ENCODE peak calls at places on chromosomes 11 and 22, in nine cellular contexts. Y is pancreas, H is foreskin fibroblast, K is Peyer's patch, A is cardiac fibroblast, G is fibroblast of lung, Z is astrocyte of the spinal cord, O is thyroid gland, J is A549. V is an unnamed sample.

GRCh38 chr11:114208371-114208770 is 87.8 kb upstream of the NNMT start:
- DNase-seq in K (no peak), J (no peak), Z (no peak), O (no peak), Y (no peak), G (no peak), H (no peak), A (peak; percentile 28), V (no peak)

GRCh38 chr11:28146123-28146751 is 38.0 kb downstream of the METTL15 start:
- DNase-seq in H (peak; percentile 90), O (no peak), K (no peak), G (peak; percentile 87), Y (no peak), A (peak; percentile 88), Z (peak; percentile 92), J (peak; percentile 60), V (peak; percentile 88)

GRCh38 chr11:128517457-128518230 is 69.7 kb downstream of the ETS1 start:
- DNase-seq in J (no peak), Z (peak; percentile 70), G (no peak), K (no peak), O (no peak), A (peak; percentile 79), Y (no peak), H (peak; percentile 60), V (peak; percentile 81)

GRCh38 chr11:19978668-19979518 is 181.4 kb downstream of the DBX1 start:
- DNase-seq in Z (peak; percentile 95), O (peak; percentile 71), H (peak; percentile 91), Y (no peak), J (peak; percentile 57), G (peak; percentile 95), A (peak; percentile 91), K (no peak), V (peak; percentile 77)

GRCh38 chr11:70521475-70522260 is 123.3 kb downstream of the CTTN start:
- DNase-seq in H (no peak), K (no peak), Y (peak; percentile 30), J (no peak), O (peak; percentile 54), Z (no peak), A (no peak), G (no peak), V (no peak)

GRCh38 chr22:39596601-39597000 is 26.0 kb downstream of the CACNA1I start:
- DNase-seq in G (no peak), O (no peak), Z (no peak), H (no peak), A (no peak), K (no peak), J (no peak), Y (no peak), V (no peak)

GRCh38 chr22:38964306-38964705 is 6.9 kb downstream of the APOBEC3A start:
- DNase-seq in Z (no peak), K (no peak), A (no peak), J (no peak), Y (no peak), O (no peak), H (no peak), G (no peak), V (no peak)

GRCh38 chr11:20158597-20159257 is 1.5 kb downstream of the DBX1 start:
- DNase-seq in J (no peak), G (peak; percentile 71), Z (peak; percentile 69), H (peak; percentile 82), A (peak; percentile 68), K (no peak), O (peak; percentile 67), Y (peak; percentile 85), V (peak; percentile 53)

GRCh38 chr22:17087176-17088131 is 2.7 kb downstream of the IL17RA start:
- DNase-seq in G (peak; percentile 81), H (peak; percentile 30), Y (no peak), K (peak; percentile 45), O (no peak), Z (peak; percentile 77), A (peak; percentile 62), J (no peak), V (peak; percentile 63)

GRCh38 chr11:71582309-71582895 is at the start of gene KRTAP5-11:
- DNase-seq in Y (no peak), A (no peak), J (no peak), G (no peak), O (no peak), K (no peak), H (no peak), Z (no peak), V (no peak)

GRCh38 chr11:43504316-43504950 is 145.7 kb downstream of the TTC17 start:
- DNase-seq in J (peak; percentile 28), Y (no peak), A (peak; percentile 49), Z (no peak), O (peak; percentile 11), H (peak; percentile 41), G (no peak), K (no peak), V (peak; percentile 11)

GRCh38 chr11:1548221-1549070 is 23.6 kb downstream of the DUSP8 start:
- DNase-seq in Z (no peak), A (peak; percentile 33), J (peak; percentile 87), O (peak; percentile 96), H (peak; percentile 68), K (no peak), Y (peak; percentile 93), G (peak; percentile 50), V (peak; percentile 40)

GRCh38 chr11:1545432-1545831 is 26.6 kb downstream of the DUSP8 start:
- DNase-seq in Z (no peak), H (no peak), J (no peak), Y (peak; percentile 25), K (no peak), A (no peak), O (no peak), G (no peak), V (no peak)

GRCh38 chr11:1546077-1546535 is 26.0 kb downstream of the DUSP8 start:
- DNase-seq in A (no peak), Y (no peak), O (no peak), H (no peak), Z (no peak), K (no peak), J (no peak), G (no peak), V (no peak)

GRCh38 chr11:1547467-1548098 is 24.5 kb downstream of the DUSP8 start:
- DNase-seq in H (no peak), Y (peak; percentile 81), Z (no peak), A (no peak), K (no peak), O (no peak), G (no peak), J (no peak), V (no peak)

GRCh38 chr11:1546536-1547466 is 25.3 kb downstream of the DUSP8 start:
- DNase-seq in G (peak; percentile 29), Y (peak; percentile 87), H (peak; percentile 76), J (peak; percentile 84), A (peak; percentile 10), O (peak; percentile 68), K (no peak), Z (no peak), V (no peak)
- TF ChIP-seq CTCF in G (peak; percentile 22), Y (peak; percentile 63), H (peak; percentile 54), J (peak; percentile 93), A (peak; percentile 24), O (peak; percentile 88), K (peak; percentile 25), Z (peak; percentile 61), V (peak; percentile 33)

DNA sequence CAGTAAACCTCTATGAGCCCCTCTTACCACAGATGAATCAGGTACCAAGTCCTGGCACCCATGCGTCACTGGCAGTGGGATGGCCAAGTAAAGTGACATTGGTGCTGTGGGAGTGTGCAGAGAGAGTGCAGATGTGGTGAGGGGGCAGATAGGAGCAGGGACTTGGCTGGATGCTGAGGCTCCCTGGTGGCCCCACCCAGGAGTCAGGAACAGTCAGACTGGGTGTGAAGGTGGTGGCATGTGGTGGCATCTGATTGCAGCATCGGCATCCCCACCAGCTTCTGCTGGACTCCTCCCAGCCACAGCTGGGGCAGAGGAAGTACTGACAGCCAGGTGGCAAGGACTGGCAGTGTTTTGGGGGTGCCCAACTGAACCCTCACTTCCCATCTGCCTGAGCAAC is 11.4 kb downstream of the DGAT2 start:
- DNase-seq in O (no peak), H (no peak), G (no peak), J (no peak), A (no peak), K (no peak), Y (peak; percentile 30), Z (no peak), V (no peak)
- H3K4me3 ChIP-seq in O (no peak overlapping the region), H (no peak overlapping the region), G (no peak overlapping the region), J (no peak overlapping the region), A (no peak overlapping the region), K (no peak overlapping the region), Y (no peak overlapping the region), Z (no peak overlapping the region), V (no peak overlapping the region)

GRCh38 chr11:13015753-13016152 is 6.6 kb downstream of the RASSF10 start:
- DNase-seq in K (no peak), H (no peak), G (no peak), Y (no peak), A (no peak), O (no peak), Z (no peak), J (no peak), V (no peak)

GRCh38 chr11:13023423-13023822 is 14.3 kb downstream of the RASSF10 start:
- DNase-seq in O (no peak), G (no peak), H (no peak), K (no peak), A (no peak), J (no peak), Y (no peak), Z (no peak), V (no peak)

GRCh38 chr11:13016415-13016814 is 7.3 kb downstream of the RASSF10 start:
- DNase-seq in O (no peak), A (no peak), K (no peak), H (no peak), Z (no peak), G (no peak), J (no peak), Y (no peak), V (no peak)

GRCh38 chr11:13019313-13019712 is 10.2 kb downstream of the RASSF10 start:
- DNase-seq in J (no peak), Y (no peak), K (no peak), O (no peak), Z (no peak), G (no peak), A (no peak), H (no peak), V (no peak)
- TF ChIP-seq CTCF in J (no peak), Y (no peak), K (no peak), O (no peak), Z (no peak), G (no peak), A (no peak), H (no peak), V (no peak)

GRCh38 chr11:60942970-60943565 is 8.9 kb downstream of the SLC15A3 start:
- DNase-seq in Z (no peak), K (no peak), O (peak; percentile 54), H (no peak), G (no peak), Y (no peak), J (no peak), A (no peak), V (no peak)

GRCh38 chr11:60942207-60942606 is 9.8 kb downstream of the SLC15A3 start:
- DNase-seq in K (no peak), H (no peak), J (no peak), G (no peak), O (no peak), Z (no peak), Y (no peak), A (no peak), V (no peak)

GRCh38 chr11:60939828-60940227 is 12.1 kb downstream of the SLC15A3 start:
- DNase-seq in H (no peak), Z (no peak), K (no peak), Y (no peak), G (no peak), J (no peak), A (no peak), O (no peak), V (no peak)

GRCh38 chr11:60939301-60939700 is 12.7 kb downstream of the SLC15A3 start:
- DNase-seq in H (no peak), Y (no peak), Z (no peak), A (no peak), K (no peak), O (no peak), J (no peak), G (no peak), V (no peak)

GRCh38 chr11:60941371-60942119 is 10.4 kb downstream of the SLC15A3 start:
- DNase-seq in A (no peak), H (no peak), J (no peak), K (no peak), Y (no peak), G (no peak), Z (no peak), O (no peak), V (no peak)
- H3K4me3 ChIP-seq in A (no peak overlapping the region), H (no peak overlapping the region), J (no peak overlapping the region), K (no peak overlapping the region), Y (no peak overlapping the region), G (no peak overlapping the region), Z (no peak overlapping the region), O (no peak overlapping the region), V (no peak overlapping the region)